ENCODE peak calls at places on chromosomes 5 and 9, in eight cellular contexts. C is neuronal stem cell, S is tibial artery, E is anterior cingulate cortex, Z is heart right ventricle, A is T-cell, Q is NCI-H226, V is fibroblast of the conjunctiva. O is an unnamed sample.

GRCh38 chr9:106920701-106921283 is 57.8 kb downstream of the ZNF462 start:
- DNase-seq in C (peak), S (no peak), E (no peak), Z (no peak), A (no peak), Q (no peak), V (no peak), O (peak)

GRCh38 chr5:139574641-139575312 is 13.6 kb downstream of the UBE2D2 start:
- DNase-seq in C (no peak), S (no peak), E (no peak), Z (no peak), A (no peak), Q (peak), V (peak), O (peak)

GRCh38 chr5:145847499-145848497 is 12.7 kb upstream of the PRELID2 start:
- DNase-seq in C (no peak), S (no peak), E (no peak), Z (no peak), A (no peak), Q (peak), V (peak), O (no peak)

GRCh38 chr5:176636426-176636825 is 6.0 kb downstream of the EIF4E1B start:
- DNase-seq in C (no peak), S (no peak), E (no peak), Z (no peak), A (no peak), Q (no peak), V (no peak), O (no peak)

GRCh38 chr9:137487454-137488329 is 28.6 kb upstream of the NSMF start:
- DNase-seq in C (no peak), S (no peak), E (no peak), Z (no peak), A (no peak), Q (no peak), V (no peak), O (no peak)

GRCh38 chr9:91059713-91060112 is 258.1 kb downstream of the SYK start:
- DNase-seq in C (no peak), S (no peak), E (no peak), Z (no peak), A (no peak), Q (no peak), V (no peak), O (no peak)

GRCh38 chr9:101485873-101486692 is 47.6 kb upstream of the RNF20 start:
- DNase-seq in C (peak), S (peak), E (no peak), Z (peak), A (no peak), Q (no peak), V (no peak), O (peak)

GRCh38 chr5:57653636-57654290 is 171.2 kb upstream of the ACTBL2 start:
- DNase-seq in C (no peak), S (no peak), E (peak), Z (no peak), A (no peak), Q (no peak), V (no peak), O (no peak)

O was measured in mesendoderm.